ENCODE peak calls at places on chromosomes 3 and 15, in ten cellular contexts. V, W, K, E, U, N, B, F, S and C are unnamed samples.

GRCh38 chr15:85583404-85584390 is 203.3 kb downstream of the AKAP13 start:
- DNase-seq in N (no peak), F (peak; percentile 47), K (no peak), W (peak; percentile 54), B (peak; percentile 27), E (no peak), U (peak; percentile 27), V (peak; percentile 10), S (no peak), C (no peak)

GRCh38 chr3:150547045-150547753 is 612 bp downstream of the EIF2A start:
- DNase-seq in B (no peak), V (no peak), E (no peak), K (no peak), N (no peak), F (no peak), U (no peak), S (no peak), W (no peak), C (no peak)

GRCh38 chr3:11382146-11382545 is 109.9 kb downstream of the ATG7 start:
- DNase-seq in F (no peak), V (no peak), B (no peak), U (no peak), K (no peak), S (no peak), N (no peak), E (no peak), W (no peak), C (no peak)

GRCh38 chr15:45648521-45649200 is 13.8 kb downstream of the SQOR start:
- DNase-seq in E (peak; percentile 65), U (no peak), V (no peak), K (no peak), B (peak; percentile 29), F (no peak), N (no peak), S (no peak), W (no peak), C (no peak)

GRCh38 chr15:83920115-83920514 is 266.2 kb downstream of the ADAMTSL3 start:
- DNase-seq in W (no peak), N (no peak), E (no peak), V (no peak), U (no peak), F (no peak), B (no peak), K (no peak), S (no peak), C (no peak)

GRCh38 chr3:9638939-9639338 is 10.4 kb upstream of the MTMR14 start:
- DNase-seq in V (no peak), K (no peak), B (no peak), W (no peak), F (no peak), U (no peak), S (no peak), N (no peak), E (no peak), C (no peak)

GRCh38 chr15:100569406-100569805 is 32.6 kb downstream of the LINS1 start:
- DNase-seq in W (no peak), F (no peak), V (no peak), S (no peak), N (no peak), U (no peak), B (no peak), E (no peak), K (no peak), C (no peak)

GRCh38 chr3:11662392-11662990 is 18.8 kb upstream of the VGLL4 start:
- DNase-seq in B (no peak), U (no peak), S (no peak), F (no peak), V (no peak), N (no peak), E (peak; percentile 29), W (no peak), K (no peak), C (no peak)

GRCh38 chr3:172606021-172606420 is 82.8 kb upstream of the TNFSF10 start:
- DNase-seq in K (no peak), B (no peak), S (no peak), E (peak; percentile 19), U (no peak), N (no peak), W (no peak), F (no peak), V (no peak), C (no peak)

GRCh38 chr3:16319723-16320122 is 54.7 kb downstream of the OXNAD1 start:
- DNase-seq in F (no peak), B (no peak), N (no peak), E (no peak), W (no peak), S (no peak), V (no peak), K (no peak), U (no peak), C (no peak)

GRCh38 chr3:62601238-62601856 is 228.0 kb upstream of the FEZF2 start:
- DNase-seq in F (no peak), U (no peak), E (peak; percentile 44), S (no peak), N (no peak), K (no peak), W (peak; percentile 67), B (no peak), V (no peak), C (no peak)

GRCh38 chr3:144273611-144274010 is 302.0 kb downstream of the DIPK2A start:
- DNase-seq in W (no peak), K (no peak), E (no peak), V (no peak), F (no peak), B (no peak), S (no peak), N (no peak), U (no peak), C (no peak)